ENCODE peak calls at places on chromosome 3, in five cellular contexts. Y, X, Q, K and S are unnamed samples.

GRCh38 chr3:77039606-77040553 is at the start of gene ROBO2:
- DNase-seq in Y (no peak), X (peak; percentile 74), Q (peak; percentile 64), K (no peak), S (peak; percentile 31)

GRCh38 chr3:136008732-136009456 is 43.4 kb downstream of the PPP2R3A start:
- DNase-seq in Y (no peak), X (no peak), Q (no peak), K (peak; percentile 33), S (no peak)

GRCh38 chr3:114775395-114775794 is 371.7 kb downstream of the ZBTB20 start:
- DNase-seq in Y (no peak), X (no peak), Q (no peak), K (peak; percentile 70), S (no peak)

GRCh38 chr3:72152551-72153476 is 367.9 kb upstream of the PROK2 start:
- DNase-seq in Y (no peak), X (peak; percentile 75), Q (no peak), K (peak; percentile 95), S (no peak)

GRCh38 chr3:58049143-58049785 is 41.0 kb downstream of the FLNB start:
- DNase-seq in Y (no peak), X (no peak), Q (no peak), K (peak; percentile 86), S (no peak)

GRCh38 chr3:30639937-30640336 is 33.5 kb downstream of the TGFBR2 start:
- DNase-seq in Y (no peak), X (no peak), Q (no peak), K (no peak), S (no peak)

GRCh38 chr3:171715155-171715554 is 95.1 kb downstream of the PLD1 start:
- DNase-seq in Y (no peak), X (no peak), Q (no peak), K (no peak), S (no peak)

GRCh38 chr3:151795276-151795675 is 18.6 kb upstream of the AADAC start:
- DNase-seq in Y (no peak), X (no peak), Q (no peak), K (peak; percentile 91), S (no peak)

GRCh38 chr3:4060064-4060463 is 243.1 kb upstream of the SETMAR start:
- DNase-seq in Y (no peak), X (no peak), Q (no peak), K (no peak), S (no peak)

GRCh38 chr3:19489936-19490335 is 341.6 kb downstream of the KCNH8 start:
- DNase-seq in Y (no peak), X (no peak), Q (no peak), K (no peak), S (no peak)

GRCh38 chr3:170429050-170429449 is 10.4 kb downstream of the CLDN11 start:
- DNase-seq in Y (no peak), X (no peak), Q (no peak), K (no peak), S (no peak)

GRCh38 chr3:170534232-170534631 is 51.6 kb downstream of the SLC7A14 start:
- DNase-seq in Y (no peak), X (no peak), Q (no peak), K (peak; percentile 12), S (no peak)

GRCh38 chr3:190070623-190071347 is 49.9 kb downstream of the P3H2 start:
- DNase-seq in Y (no peak), X (no peak), Q (no peak), K (no peak), S (no peak)